ENCODE peak calls at places on chromosomes 7 and 10, in four cellular contexts. Q, B, R and T are unnamed samples.

GRCh38 chr10:6136215-6137201 is 47.7 kb downstream of the RBM17 start:
- DNase-seq in Q (peak), B (no peak), R (peak), T (peak)

GRCh38 chr10:4246881-4247358 is 461.9 kb upstream of the KLF6 start:
- DNase-seq in Q (peak), B (no peak), R (peak), T (peak)

GRCh38 chr7:43906327-43907010 is at the start of gene URGCP:
- DNase-seq in Q (peak), B (peak), R (peak), T (peak)

GRCh38 chr7:30804078-30804661 is 33.0 kb downstream of the MINDY4 start:
- DNase-seq in Q (peak), B (no peak), R (peak), T (peak)

GRCh38 chr7:131111081-131111576 is 216.5 kb upstream of the MKLN1 start:
- DNase-seq in Q (peak), B (no peak), R (peak), T (peak)

GRCh38 chr7:73359306-73359705 is 31.3 kb downstream of the FKBP6 start:
- DNase-seq in Q (no peak), B (no peak), R (no peak), T (no peak)

GRCh38 chr7:16411391-16411790 is 9.9 kb downstream of the CRPPA start:
- DNase-seq in Q (peak), B (no peak), R (peak), T (no peak)

GRCh38 chr10:93468532-93469213 is 13.5 kb downstream of the MYOF start:
- DNase-seq in Q (peak), B (no peak), R (peak), T (peak)

GRCh38 chr10:58672855-58673254 is 160.2 kb downstream of the BICC1 start:
- DNase-seq in Q (no peak), B (no peak), R (no peak), T (no peak)

GRCh38 chr7:132784406-132784805 is 208.1 kb upstream of the PLXNA4 start:
- DNase-seq in Q (no peak), B (no peak), R (no peak), T (no peak)

GRCh38 chr7:112876877-112877276 is 86.7 kb upstream of the TMEM168 start:
- DNase-seq in Q (no peak), B (no peak), R (peak), T (peak)

GRCh38 chr10:124703778-124704427 is 40.3 kb downstream of the FAM53B start:
- DNase-seq in Q (no peak), B (no peak), R (no peak), T (peak)

GRCh38 chr7:57381581-57381980 is 68.4 kb upstream of the ZNF716 start:
- DNase-seq in Q (no peak), B (no peak), R (no peak), T (no peak)

GRCh38 chr7:143405671-143406352 is 2.8 kb downstream of the EPHA1 start:
- DNase-seq in Q (no peak), B (no peak), R (no peak), T (no peak)

GRCh38 chr10:86795353-86795752 is 38.9 kb downstream of the BMPR1A start:
- DNase-seq in Q (peak), B (peak), R (peak), T (peak)

GRCh38 chr10:105969884-105970377 is 1194.6 kb downstream of the SORCS1 start:
- DNase-seq in Q (no peak), B (no peak), R (no peak), T (no peak)

GRCh38 chr7:85000973-85001372 is 185.9 kb downstream of the SEMA3D start:
- DNase-seq in Q (no peak), B (no peak), R (no peak), T (no peak)

GRCh38 chr7:129454249-129454551 is 20.0 kb downstream of the STRIP2 start:
- DNase-seq in Q (peak), B (no peak), R (no peak), T (no peak)

GRCh38 chr10:125407000-125407502 is 246.7 kb upstream of the CTBP2 start:
- DNase-seq in Q (peak), B (no peak), R (peak), T (no peak)

GRCh38 chr7:84013616-84014240 is 180.9 kb downstream of the SEMA3A start:
- DNase-seq in Q (peak), B (no peak), R (no peak), T (no peak)

GRCh38 chr10:855079-855478 is 76.4 kb downstream of the LARP4B start:
- DNase-seq in Q (no peak), B (no peak), R (peak), T (no peak)

GRCh38 chr7:94584113-94584512 is 71.8 kb downstream of the SGCE start:
- DNase-seq in Q (no peak), B (no peak), R (peak), T (no peak)

GRCh38 chr7:42053834-42054233 is 183.2 kb downstream of the GLI3 start:
- DNase-seq in Q (no peak), B (no peak), R (peak), T (peak)

GRCh38 chr7:34497153-34497777 is 160.8 kb upstream of the NPSR1 start:
- DNase-seq in Q (no peak), B (peak), R (no peak), T (no peak)

GRCh38 chr7:37187179-37187578 is 261.5 kb downstream of the ELMO1 start:
- DNase-seq in Q (no peak), B (no peak), R (no peak), T (no peak)

GRCh38 chr10:94403034-94403822 is 887 bp downstream of the TBC1D12 start:
- DNase-seq in Q (peak), B (peak), R (peak), T (peak)

GRCh38 chr7:86818903-86819302 is 175.2 kb downstream of the GRM3 start:
- DNase-seq in Q (no peak), B (no peak), R (no peak), T (no peak)

GRCh38 chr10:3668961-3669330 is 116.1 kb downstream of the KLF6 start:
- DNase-seq in Q (no peak), B (no peak), R (no peak), T (no peak)

GRCh38 chr10:125084191-125085186 is 75.9 kb downstream of the CTBP2 start:
- DNase-seq in Q (peak), B (no peak), R (peak), T (peak)

GRCh38 chr10:115818015-115818414 is 455.0 kb downstream of the GFRA1 start:
- DNase-seq in Q (no peak), B (no peak), R (no peak), T (peak)

GRCh38 chr10:112216151-112216550 is 32.6 kb upstream of the GPAM start:
- DNase-seq in Q (no peak), B (no peak), R (no peak), T (no peak)

GRCh38 chr10:1923586-1923985 is 186.3 kb upstream of the ADARB2 start:
- DNase-seq in Q (no peak), B (no peak), R (no peak), T (no peak)
- H2AFZ ChIP-seq in Q (no peak), B (no peak), R (no peak), T (no peak)

GRCh38 chr7:157335256-157335655 is 1.5 kb upstream of the DNAJB6 start:
- DNase-seq in Q (no peak), B (no peak), R (no peak), T (no peak)

DNA sequence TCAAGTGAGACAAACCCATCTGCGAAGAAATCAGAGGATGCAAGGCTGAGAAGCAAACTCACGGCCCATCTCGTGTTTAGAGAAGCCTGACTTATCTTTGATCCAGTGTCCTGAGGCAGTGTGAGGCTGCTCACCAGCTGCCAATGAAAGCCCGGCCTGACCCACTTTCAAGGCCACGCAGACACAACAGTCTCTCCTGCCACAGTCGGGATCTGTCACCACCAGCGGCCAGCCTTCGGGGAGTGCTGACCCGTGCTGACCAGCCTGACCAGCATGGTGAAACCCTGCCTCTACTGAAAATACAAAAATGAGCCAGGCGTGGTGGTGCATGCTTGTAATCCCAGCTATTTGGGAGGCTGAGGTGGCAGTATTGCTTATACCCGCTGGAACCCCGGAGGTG is 7.4 kb upstream of the DNAJB6 start:
- DNase-seq in Q (no peak), B (no peak), R (no peak), T (no peak)
- H2AFZ ChIP-seq in Q (no peak), B (peak), R (no peak), T (peak)

DNA sequence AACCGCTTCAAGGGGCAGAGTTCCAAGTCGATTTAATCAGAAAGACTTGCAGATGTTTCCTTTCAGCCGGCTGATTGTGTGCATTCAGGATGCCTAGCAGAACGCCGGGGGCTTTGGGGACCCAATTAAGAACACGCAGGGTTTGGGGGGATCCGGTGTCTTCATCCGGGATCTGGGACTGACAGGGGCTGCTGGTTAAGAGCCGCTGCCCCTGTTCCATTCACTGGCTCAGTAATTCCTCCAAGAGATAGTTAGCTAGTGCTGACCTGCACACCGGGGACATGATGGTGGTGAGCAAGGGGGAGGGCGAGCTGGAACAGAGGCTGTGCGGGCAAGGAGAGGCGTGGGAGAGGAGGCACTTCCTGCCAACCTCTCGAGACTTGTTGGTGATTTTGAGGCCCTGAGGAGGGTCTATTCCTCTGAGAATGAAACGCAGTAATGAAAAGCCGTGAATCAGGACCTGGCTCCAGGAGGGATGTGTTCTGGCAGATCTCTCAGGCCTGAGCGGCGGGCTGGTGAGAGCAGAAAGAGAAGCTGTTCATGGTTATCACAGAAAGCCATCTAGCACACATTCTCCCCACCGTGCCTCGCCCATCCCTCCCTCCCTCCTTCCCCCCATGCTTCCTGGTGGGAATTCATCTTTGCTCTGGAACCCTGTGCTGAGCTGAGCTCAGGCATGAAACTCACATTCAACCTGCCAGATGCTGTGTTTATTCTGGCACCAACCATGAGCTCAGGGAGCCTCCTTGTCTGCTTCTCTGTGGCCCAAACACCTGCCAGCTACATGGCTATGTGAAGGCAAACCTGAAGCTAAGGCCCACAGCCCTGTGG is 151.9 kb downstream of the CCDC3 start:
- DNase-seq in Q (peak), B (no peak), R (no peak), T (no peak)
- H2AFZ ChIP-seq in Q (peak), B (no peak), R (no peak), T (no peak)

GRCh38 chr7:123847868-123848267 is 2.9 kb downstream of the HYAL4 start:
- DNase-seq in Q (peak), B (no peak), R (no peak), T (no peak)

GRCh38 chr7:123845823-123846216 is 851 bp downstream of the HYAL4 start:
- DNase-seq in Q (no peak), B (no peak), R (no peak), T (no peak)

GRCh38 chr7:123849855-123850254 is 4.9 kb downstream of the HYAL4 start:
- DNase-seq in Q (peak), B (no peak), R (no peak), T (no peak)

GRCh38 chr7:123844712-123845219 is at the start of gene HYAL4:
- DNase-seq in Q (peak), B (no peak), R (no peak), T (no peak)

DNA sequence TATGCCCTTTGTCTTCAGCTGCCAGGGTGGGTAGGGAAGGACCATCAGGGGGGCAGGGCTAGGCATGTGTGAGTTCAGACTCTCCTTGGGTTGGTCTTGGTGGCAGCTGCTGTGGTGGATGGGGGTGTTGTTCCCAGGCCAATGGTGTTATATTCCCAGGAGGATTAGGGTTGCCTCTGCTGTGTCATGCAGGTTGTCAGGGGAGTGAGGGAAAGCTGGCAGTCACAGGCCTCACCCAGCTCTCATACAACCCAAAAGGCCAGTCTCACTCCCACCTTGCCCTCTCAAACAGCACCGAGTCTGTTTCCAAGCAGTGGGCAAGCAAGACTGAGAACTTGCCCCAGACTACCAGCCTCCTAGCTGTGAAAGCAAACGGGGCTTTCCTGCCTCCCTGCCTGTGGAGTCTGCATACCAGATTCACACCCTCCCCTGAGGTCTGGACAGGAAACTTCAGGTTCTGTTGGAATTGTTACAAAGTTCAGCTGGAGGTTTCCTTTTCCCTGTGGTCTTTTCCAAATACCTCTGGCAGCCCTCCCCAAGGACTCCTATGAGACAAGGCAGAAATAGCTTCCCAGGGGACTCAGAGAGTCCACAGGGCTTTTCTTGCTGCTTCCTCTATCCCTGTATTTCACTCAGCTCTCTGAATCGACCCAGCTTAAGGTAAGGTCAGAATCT is 1.4 kb downstream of the HYAL4 start:
- DNase-seq in Q (peak), B (no peak), R (peak), T (no peak)
- H2AFZ ChIP-seq in Q (peak), B (no peak), R (no peak), T (no peak)

GRCh38 chr10:31760674-31761081 is 168.0 kb downstream of the ARHGAP12 start:
- DNase-seq in Q (no peak), B (no peak), R (peak), T (peak)

GRCh38 chr10:31759816-31760626 is 168.6 kb downstream of the ARHGAP12 start:
- DNase-seq in Q (peak), B (peak), R (peak), T (peak)

GRCh38 chr10:31757831-31758230 is 170.8 kb downstream of the ARHGAP12 start:
- DNase-seq in Q (no peak), B (no peak), R (no peak), T (no peak)

GRCh38 chr10:31758495-31758894 is 170.1 kb downstream of the ARHGAP12 start:
- DNase-seq in Q (no peak), B (no peak), R (no peak), T (no peak)

DNA sequence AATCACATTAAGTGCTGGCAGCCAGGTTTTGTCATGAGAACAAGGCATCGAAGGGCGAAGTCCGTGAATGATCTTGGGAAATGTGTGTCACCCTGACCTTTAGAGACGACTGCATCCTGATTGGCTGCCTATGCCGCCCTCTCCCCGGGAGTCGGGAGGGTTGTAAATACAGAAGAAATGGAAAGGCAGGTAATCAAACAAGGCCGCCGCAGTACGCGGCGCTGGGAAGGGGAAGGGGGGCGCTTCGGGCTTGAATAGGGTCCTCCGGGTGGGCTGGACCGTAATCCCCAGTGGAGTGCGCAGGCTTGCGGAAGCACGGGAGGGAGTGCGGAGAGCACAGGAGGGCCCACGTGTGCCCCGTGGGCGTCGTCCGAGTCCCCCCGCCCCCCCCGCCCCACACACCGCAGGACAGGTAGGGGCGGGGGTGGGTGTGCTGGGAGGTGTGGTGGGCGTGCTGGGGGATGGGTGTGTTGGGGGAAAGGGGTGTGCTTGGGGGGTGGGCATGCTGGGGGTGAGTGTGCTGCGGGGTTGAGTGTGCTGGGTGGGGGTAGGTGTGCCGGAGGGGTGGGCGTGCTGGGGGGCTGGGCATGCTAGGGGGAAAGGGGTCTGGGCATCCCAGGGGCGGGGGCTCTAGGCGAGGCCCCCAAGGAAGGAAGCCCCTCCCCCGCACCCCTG is 169.4 kb downstream of the ARHGAP12 start:
- DNase-seq in Q (no peak), B (peak), R (peak), T (peak)
- H2AFZ ChIP-seq in Q (peak), B (peak), R (peak), T (peak)

DNA sequence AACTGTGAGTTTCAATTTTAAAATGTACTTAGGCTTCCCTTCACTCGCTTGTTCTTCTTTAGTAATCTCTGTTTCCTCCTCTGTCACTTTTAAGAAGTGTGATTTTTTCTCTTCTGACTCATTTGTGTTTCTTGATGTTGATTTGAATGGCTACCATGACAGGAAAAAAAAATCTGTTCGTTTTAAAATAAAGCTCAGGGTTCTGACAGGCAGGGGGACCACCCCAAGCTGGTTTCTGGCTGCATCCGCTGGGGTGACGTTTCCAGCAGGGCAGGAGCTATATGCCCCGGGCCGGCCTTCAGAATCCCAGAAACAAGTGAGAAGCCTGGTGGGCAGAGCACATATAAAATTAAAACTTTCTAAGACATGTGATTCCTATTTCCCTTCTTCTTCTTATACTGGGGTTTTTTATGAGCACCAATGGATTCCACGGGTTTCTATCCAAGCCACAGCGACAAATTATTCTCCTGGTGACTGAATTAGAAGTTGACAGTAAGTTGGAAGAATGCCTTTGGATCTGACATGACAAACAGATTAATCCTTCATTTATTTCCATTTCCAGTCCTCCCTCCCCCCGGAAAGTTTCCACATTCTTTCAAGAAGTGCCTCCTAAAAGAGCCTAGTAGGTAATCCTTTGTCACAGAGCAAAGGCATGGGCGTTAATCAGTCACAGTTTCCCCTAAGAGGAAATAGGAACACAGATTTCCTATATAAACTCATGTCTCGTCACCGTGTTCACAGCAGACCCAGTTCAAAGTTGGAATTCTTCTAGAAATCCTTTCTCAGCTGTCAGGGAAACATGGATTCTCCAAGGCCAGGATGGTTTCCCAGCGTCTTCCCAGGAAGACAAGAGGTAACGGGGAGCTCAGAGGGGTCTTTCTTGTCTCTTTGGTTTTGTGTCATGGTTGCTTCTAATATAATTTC is 79.9 kb downstream of the PTPRE start:
- DNase-seq in Q (no peak), B (no peak), R (peak), T (no peak)
- H2AFZ ChIP-seq in Q (no peak), B (no peak), R (no peak), T (no peak)

DNA sequence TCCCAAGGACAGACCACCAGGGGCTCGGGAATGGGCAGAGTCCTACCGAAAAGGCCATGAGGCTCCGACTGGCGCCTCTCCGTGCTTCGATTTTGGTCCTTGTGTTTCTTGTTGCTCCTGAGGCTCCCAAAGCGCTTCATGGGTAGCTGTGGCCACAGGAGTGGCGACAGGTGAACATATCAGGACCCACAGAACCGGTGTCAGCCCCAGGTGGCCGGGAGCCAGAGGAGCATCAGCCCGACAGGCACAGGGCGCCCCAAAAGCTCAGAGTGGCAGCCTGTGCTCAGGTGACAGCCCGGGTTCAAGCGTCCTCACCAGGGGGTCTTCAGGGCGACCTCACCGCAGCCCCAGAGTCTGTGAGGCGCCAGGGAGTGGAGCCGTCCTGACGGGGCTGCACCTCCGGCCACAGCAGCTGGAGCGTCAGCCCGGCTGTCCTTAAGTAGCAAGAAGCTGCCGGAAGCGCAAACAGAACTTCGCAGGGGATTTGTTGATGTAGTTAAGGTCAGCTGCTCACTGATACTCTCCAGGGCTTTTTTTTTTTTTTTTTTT is 141.0 kb downstream of the PRKAG2 start:
- DNase-seq in Q (no peak), B (no peak), R (no peak), T (no peak)
- H2AFZ ChIP-seq in Q (peak), B (no peak), R (peak), T (no peak)